ENCODE peak calls at places on chromosome 4, in nine cellular contexts. D, K, P, C, Z, S, U, M and O are unnamed samples.
A peak's percentile ranks its signal among the peaks of the same experiment; 100 is the strongest.

GRCh38 chr4:96228463-96228862 is 388.6 kb downstream of the PDHA2 start:
- DNase-seq in D (no peak), K (no peak), P (no peak), C (no peak), Z (no peak), S (no peak), U (no peak), M (no peak), O (no peak)

GRCh38 chr4:1055721-1056590 is 44.5 kb downstream of the FGFRL1 start:
- DNase-seq in D (no peak), K (no peak), P (no peak), C (no peak), Z (peak; percentile 68), S (peak; percentile 74), U (no peak), M (no peak), O (peak; percentile 90)

GRCh38 chr4:145098675-145099037 is 545 bp downstream of the ABCE1 start:
- DNase-seq in D (peak; percentile 25), K (no peak), P (no peak), C (no peak), Z (no peak), S (no peak), U (peak; percentile 48), M (peak; percentile 52), O (peak; percentile 30)

GRCh38 chr4:168077726-168078239 is 14.6 kb upstream of the ANXA10 start:
- DNase-seq in D (no peak), K (no peak), P (no peak), C (no peak), Z (no peak), S (no peak), U (no peak), M (no peak), O (no peak)

GRCh38 chr4:164706675-164707074 is 47.3 kb upstream of the SMIM31 start:
- DNase-seq in D (no peak), K (no peak), P (no peak), C (no peak), Z (no peak), S (no peak), U (no peak), M (no peak), O (no peak)

GRCh38 chr4:14428125-14428524 is 574.2 kb upstream of the CPEB2 start:
- DNase-seq in D (no peak), K (no peak), P (no peak), C (no peak), Z (no peak), S (no peak), U (no peak), M (no peak), O (no peak)

GRCh38 chr4:48100248-48100647 is 33.8 kb downstream of the TXK start:
- DNase-seq in D (no peak), K (no peak), P (no peak), C (no peak), Z (no peak), S (no peak), U (no peak), M (no peak), O (no peak)

GRCh38 chr4:15653864-15654391 is 1.2 kb downstream of the FBXL5 start:
- DNase-seq in D (no peak), K (no peak), P (no peak), C (no peak), Z (no peak), S (no peak), U (peak; percentile 48), M (peak; percentile 32), O (no peak)

GRCh38 chr4:77360451-77360850 is 203.4 kb downstream of the CCNG2 start:
- DNase-seq in D (no peak), K (no peak), P (no peak), C (no peak), Z (no peak), S (no peak), U (no peak), M (no peak), O (no peak)

GRCh38 chr4:110623710-110624015 is 786 bp upstream of the PITX2 start:
- DNase-seq in D (no peak), K (no peak), P (no peak), C (no peak), Z (no peak), S (no peak), U (no peak), M (no peak), O (no peak)

GRCh38 chr4:8024073-8024786 is 84.6 kb upstream of the AFAP1 start:
- DNase-seq in D (no peak), K (no peak), P (no peak), C (no peak), Z (no peak), S (no peak), U (no peak), M (no peak), O (no peak)

GRCh38 chr4:64353904-64354303 is 55.3 kb downstream of the TECRL start:
- DNase-seq in D (no peak), K (no peak), P (no peak), C (no peak), Z (no peak), S (no peak), U (no peak), M (no peak), O (no peak)

GRCh38 chr4:160362478-160362877 is 1259.6 kb downstream of the RAPGEF2 start:
- DNase-seq in D (no peak), K (no peak), P (no peak), C (no peak), Z (no peak), S (no peak), U (no peak), M (no peak), O (no peak)

GRCh38 chr4:110622841-110623709 is at the start of gene PITX2:
- DNase-seq in D (peak; percentile 55), K (peak; percentile 74), P (no peak), C (peak; percentile 66), Z (peak; percentile 95), S (peak; percentile 71), U (peak; percentile 100), M (no peak), O (peak; percentile 97)

GRCh38 chr4:85228264-85228663 is 246.7 kb upstream of the ARHGAP24 start:
- DNase-seq in D (no peak), K (no peak), P (no peak), C (no peak), Z (no peak), S (no peak), U (no peak), M (no peak), O (no peak)
- TF ChIP-seq CTCF in D (no peak), K (no peak), P (no peak), C (no peak), Z (no peak), S (no peak), U (no peak), M (no peak), O (no peak)

GRCh38 chr4:151646322-151646721 is 114.5 kb downstream of the GATB start:
- DNase-seq in D (no peak), K (no peak), P (no peak), C (no peak), Z (no peak), S (no peak), U (no peak), M (no peak), O (no peak)

GRCh38 chr4:151643564-151643963 is 117.2 kb downstream of the GATB start:
- DNase-seq in D (no peak), K (no peak), P (no peak), C (no peak), Z (no peak), S (no peak), U (no peak), M (no peak), O (no peak)

GRCh38 chr4:151641983-151642382 is 118.8 kb downstream of the GATB start:
- DNase-seq in D (no peak), K (no peak), P (no peak), C (no peak), Z (no peak), S (no peak), U (no peak), M (no peak), O (no peak)

GRCh38 chr4:151641167-151641566 is 119.6 kb downstream of the GATB start:
- DNase-seq in D (no peak), K (no peak), P (no peak), C (no peak), Z (no peak), S (no peak), U (peak; percentile 68), M (peak; percentile 13), O (no peak)

DNA sequence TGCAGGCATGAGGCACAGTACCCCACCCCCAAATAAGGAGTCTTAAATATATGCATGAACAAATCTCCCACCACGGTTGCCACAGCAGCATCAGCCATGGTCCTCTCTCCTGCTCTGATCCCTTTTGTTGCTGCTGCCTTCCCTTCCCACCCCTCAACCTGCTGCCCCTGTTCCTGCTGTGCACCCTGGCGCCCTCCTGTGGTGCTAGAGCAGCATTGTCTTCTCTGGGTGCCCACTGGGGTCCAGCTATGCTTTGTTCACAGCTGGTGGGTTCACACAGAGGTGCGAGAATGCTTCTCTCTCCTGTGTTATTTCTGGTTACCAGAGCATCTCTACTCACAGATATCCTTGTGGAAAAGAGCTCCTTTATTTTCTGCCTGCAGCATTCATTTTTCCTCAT is 116.2 kb downstream of the GATB start:
- DNase-seq in D (no peak), K (no peak), P (no peak), C (no peak), Z (no peak), S (no peak), U (no peak), M (peak; percentile 6), O (no peak)
- TF ChIP-seq CTCF in D (no peak), K (peak; percentile 38), P (no peak), C (no peak), Z (no peak), S (no peak), U (peak; percentile 71), M (peak; percentile 9), O (no peak)

DNA sequence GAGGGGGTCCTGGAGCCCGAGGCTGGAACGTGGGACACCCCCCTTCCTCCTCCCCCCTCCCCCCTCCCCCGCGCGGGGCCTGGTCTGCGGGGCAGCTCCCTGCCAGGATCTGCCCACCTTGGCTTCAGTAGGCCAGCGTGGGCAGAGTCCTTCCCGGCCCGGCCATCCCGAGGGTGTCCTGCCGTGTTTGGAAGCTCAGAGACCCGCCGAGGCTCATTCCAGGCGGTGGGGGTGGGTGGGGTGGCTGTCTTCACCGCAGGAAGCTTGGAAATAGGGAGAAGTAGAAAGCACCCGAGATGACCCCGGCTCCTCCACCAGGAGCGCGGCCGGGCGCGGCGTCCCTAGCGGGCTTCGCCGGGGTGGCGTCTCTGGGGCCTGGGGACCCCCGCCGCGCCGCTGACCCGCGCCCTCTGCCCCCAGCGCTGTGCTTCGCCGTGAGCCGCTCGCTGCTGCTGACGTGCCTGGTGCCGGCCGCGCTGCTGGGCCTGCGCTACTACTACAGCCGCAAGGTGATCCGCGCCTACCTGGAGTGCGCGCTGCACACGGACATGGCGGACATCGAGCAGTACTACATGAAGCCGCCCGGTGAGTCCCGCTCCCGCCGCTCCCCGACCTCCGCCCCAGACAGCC is 1.6 kb downstream of the NAT8L start:
- DNase-seq in D (no peak), K (peak; percentile 10), P (peak; percentile 38), C (no peak), Z (no peak), S (no peak), U (no peak), M (no peak), O (no peak)
- TF ChIP-seq CTCF in D (no peak), K (no peak), P (no peak), C (no peak), Z (no peak), S (no peak), U (no peak), M (no peak), O (no peak)

GRCh38 chr4:59247032-59247431 is 1953.1 kb upstream of the ADGRL3 start:
- DNase-seq in D (no peak), K (no peak), P (no peak), C (no peak), Z (no peak), S (no peak), U (no peak), M (no peak), O (no peak)
- TF ChIP-seq CTCF in D (no peak), K (peak; percentile 33), P (no peak), C (no peak), Z (no peak), S (no peak), U (peak; percentile 62), M (peak; percentile 33), O (no peak)